ENCODE peak calls at places on chromosomes 13 and 19, in nine cellular contexts. E is neural progenitor cell; C is heart right ventricle; J is endothelial cell of umbilical vein; F is cardiac muscle cell; D is CD4-positive, alpha-beta T cell; I is PC-3; O is A673; Z is fibroblast of lung. V is an unnamed sample.
A peak's percentile ranks its signal among the peaks of the same experiment; 100 is the strongest.

GRCh38 chr19:14529254-14530004 is at the start of gene TECR:
- DNase-seq in Z (peak; percentile 99), O (peak; percentile 100), E (peak; percentile 100), D (peak; percentile 100), J (peak; percentile 100), C (peak; percentile 100), F (peak; percentile 100), I (peak; percentile 100), V (peak; percentile 100)

GRCh38 chr19:31516756-31517155 is 167.5 kb upstream of the TSHZ3 start:
- DNase-seq in I (no peak), O (no peak), J (no peak), D (no peak), F (no peak), Z (no peak), C (no peak), E (no peak), V (no peak)

GRCh38 chr19:12788682-12789097 is 2.6 kb upstream of the JUNB start:
- DNase-seq in E (peak; percentile 70), C (peak; percentile 92), D (no peak), O (peak; percentile 71), Z (no peak), J (peak; percentile 82), I (peak; percentile 63), F (peak; percentile 73), V (peak; percentile 94)

GRCh38 chr19:40225440-40226305 is 816 bp downstream of the CCNP start:
- DNase-seq in E (no peak), C (no peak), D (no peak), J (no peak), O (no peak), Z (no peak), F (no peak), I (no peak), V (no peak)

GRCh38 chr19:56177564-56178243 is 1.9 kb downstream of the GALP start:
- DNase-seq in D (no peak), O (no peak), I (no peak), C (no peak), E (no peak), Z (no peak), J (no peak), F (no peak), V (no peak)

GRCh38 chr19:16588824-16589577 is 16.8 kb upstream of the SLC35E1 start:
- DNase-seq in Z (no peak), D (no peak), F (no peak), J (no peak), O (no peak), E (no peak), C (no peak), I (no peak), V (no peak)

GRCh38 chr19:41095703-41096102 is 7.5 kb downstream of the CYP2A13 start:
- DNase-seq in I (no peak), O (no peak), F (no peak), C (no peak), J (no peak), D (no peak), E (no peak), Z (no peak), V (no peak)

GRCh38 chr13:79404985-79405384 is 1.1 kb downstream of the RBM26 start:
- DNase-seq in J (peak; percentile 31), F (no peak), C (no peak), Z (peak; percentile 23), E (no peak), D (no peak), I (no peak), O (no peak), V (no peak)

GRCh38 chr13:46577656-46578589 is 25.0 kb downstream of the LRCH1 start:
- DNase-seq in F (no peak), D (no peak), I (no peak), C (no peak), E (no peak), O (no peak), J (no peak), Z (peak; percentile 51), V (peak; percentile 66)

GRCh38 chr13:33270906-33271538 is 14.5 kb downstream of the STARD13 start:
- DNase-seq in J (no peak), F (no peak), Z (no peak), I (no peak), E (no peak), C (no peak), D (no peak), O (no peak), V (no peak)

GRCh38 chr13:26400545-26400944 is 146.6 kb downstream of the CDK8 start:
- DNase-seq in J (no peak), C (no peak), I (no peak), E (no peak), D (no peak), O (no peak), Z (no peak), F (no peak), V (no peak)

GRCh38 chr13:20340136-20340758 is 108.1 kb upstream of the GJB6 start:
- DNase-seq in I (no peak), J (no peak), O (no peak), E (no peak), F (no peak), D (no peak), C (no peak), Z (no peak), V (no peak)

GRCh38 chr19:20607943-20608342 is 42.4 kb upstream of the ZNF737 start:
- DNase-seq in C (no peak), E (no peak), O (no peak), J (no peak), I (no peak), F (no peak), D (no peak), Z (no peak), V (no peak)
- H3K9me3 ChIP-seq in C (peaks cover 61% of the 10 kb centered on the region), E (no peaks in the 10 kb centered on the region), O (peaks cover 50% of the 10 kb centered on the region), J (peaks cover 4% of the 10 kb centered on the region), I (peaks cover 31% of the 10 kb centered on the region), F (no peaks in the 10 kb centered on the region), D (peaks cover 23% of the 10 kb centered on the region), Z (no peaks in the 10 kb centered on the region), V (no peaks in the 10 kb centered on the region)

DNA sequence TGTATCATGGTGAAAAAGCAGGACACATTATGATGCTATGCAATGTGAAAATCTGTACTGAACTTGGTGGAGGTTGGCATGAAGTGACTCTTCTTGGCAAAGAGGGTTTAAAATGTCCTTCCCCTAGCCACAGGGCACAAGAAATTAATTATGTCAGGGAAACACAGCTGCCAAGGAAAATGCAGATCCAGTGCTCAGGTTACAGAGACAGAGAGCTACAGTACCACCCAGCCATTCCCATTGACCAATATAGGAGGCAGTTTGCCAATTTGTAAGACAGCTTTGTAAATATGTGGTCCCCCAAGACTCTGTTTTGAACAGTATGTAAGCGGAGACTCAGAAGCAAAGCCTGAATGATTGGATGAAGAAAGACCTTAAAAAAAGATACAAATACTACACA is 69.4 kb upstream of the KLF12 start:
- DNase-seq in O (no peak), F (no peak), J (no peak), I (no peak), E (no peak), Z (peak; percentile 50), D (no peak), C (no peak), V (no peak)
- H3K27ac ChIP-seq in O (no peak overlapping the region), F (no peak overlapping the region), J (no peak overlapping the region), I (no peak overlapping the region), E (no peak overlapping the region), Z (no peak overlapping the region), D (no peak overlapping the region), C (no peak overlapping the region), V (no peak overlapping the region)

GRCh38 chr19:35241417-35241816 is 7.4 kb upstream of the LSR start:
- DNase-seq in Z (no peak), C (no peak), I (no peak), F (no peak), E (no peak), D (no peak), O (no peak), J (no peak), V (no peak)
- H3K9me3 ChIP-seq in Z (no peaks in the 10 kb centered on the region), C (no peaks in the 10 kb centered on the region), I (no peaks in the 10 kb centered on the region), F (no peaks in the 10 kb centered on the region), E (peaks cover 11% of the 10 kb centered on the region), D (peaks cover 11% of the 10 kb centered on the region), O (peaks cover 9% of the 10 kb centered on the region), J (no peaks in the 10 kb centered on the region), V (no peaks in the 10 kb centered on the region)

GRCh38 chr13:103349664-103350063 is 283.4 kb upstream of the SLC10A2 start:
- DNase-seq in Z (no peak), F (peak; percentile 72), O (no peak), E (no peak), C (peak; percentile 34), D (no peak), I (no peak), J (no peak), V (no peak)
- H3K27ac ChIP-seq in Z (no peak overlapping the region), F (no peak overlapping the region), O (no peak overlapping the region), E (no peak overlapping the region), C (no peak overlapping the region), D (no peak overlapping the region), I (no peak overlapping the region), J (no peak overlapping the region), V (no peak overlapping the region)

DNA sequence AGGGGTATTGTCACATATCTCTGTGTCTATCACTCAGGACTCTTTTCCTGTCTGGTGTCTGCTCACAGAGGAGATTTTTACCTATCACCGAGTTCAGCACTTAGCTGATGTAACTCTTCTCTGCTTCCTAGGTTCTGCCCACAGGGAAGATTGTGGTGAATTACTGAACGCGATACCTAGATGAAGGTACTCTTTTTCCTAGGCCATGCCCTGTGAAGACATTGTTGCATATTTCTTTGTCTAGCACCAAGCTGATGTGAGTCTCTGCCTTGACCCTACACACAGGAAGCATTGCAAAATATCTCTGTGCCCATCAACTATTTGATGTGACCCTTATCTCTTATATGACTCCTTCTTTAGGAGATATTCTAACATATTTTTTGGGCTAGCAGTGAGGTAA is 72.1 kb upstream of the ZNF43 start:
- DNase-seq in O (no peak), C (no peak), F (no peak), J (no peak), Z (no peak), I (no peak), E (no peak), D (no peak), V (no peak)
- H3K9me3 ChIP-seq in O (peaks cover 38% of the 10 kb centered on the region), C (no peaks in the 10 kb centered on the region), F (no peaks in the 10 kb centered on the region), J (peaks cover 9% of the 10 kb centered on the region), Z (no peaks in the 10 kb centered on the region), I (peaks cover 48% of the 10 kb centered on the region), E (no peaks in the 10 kb centered on the region), D (no peaks in the 10 kb centered on the region), V (no peaks in the 10 kb centered on the region)

DNA sequence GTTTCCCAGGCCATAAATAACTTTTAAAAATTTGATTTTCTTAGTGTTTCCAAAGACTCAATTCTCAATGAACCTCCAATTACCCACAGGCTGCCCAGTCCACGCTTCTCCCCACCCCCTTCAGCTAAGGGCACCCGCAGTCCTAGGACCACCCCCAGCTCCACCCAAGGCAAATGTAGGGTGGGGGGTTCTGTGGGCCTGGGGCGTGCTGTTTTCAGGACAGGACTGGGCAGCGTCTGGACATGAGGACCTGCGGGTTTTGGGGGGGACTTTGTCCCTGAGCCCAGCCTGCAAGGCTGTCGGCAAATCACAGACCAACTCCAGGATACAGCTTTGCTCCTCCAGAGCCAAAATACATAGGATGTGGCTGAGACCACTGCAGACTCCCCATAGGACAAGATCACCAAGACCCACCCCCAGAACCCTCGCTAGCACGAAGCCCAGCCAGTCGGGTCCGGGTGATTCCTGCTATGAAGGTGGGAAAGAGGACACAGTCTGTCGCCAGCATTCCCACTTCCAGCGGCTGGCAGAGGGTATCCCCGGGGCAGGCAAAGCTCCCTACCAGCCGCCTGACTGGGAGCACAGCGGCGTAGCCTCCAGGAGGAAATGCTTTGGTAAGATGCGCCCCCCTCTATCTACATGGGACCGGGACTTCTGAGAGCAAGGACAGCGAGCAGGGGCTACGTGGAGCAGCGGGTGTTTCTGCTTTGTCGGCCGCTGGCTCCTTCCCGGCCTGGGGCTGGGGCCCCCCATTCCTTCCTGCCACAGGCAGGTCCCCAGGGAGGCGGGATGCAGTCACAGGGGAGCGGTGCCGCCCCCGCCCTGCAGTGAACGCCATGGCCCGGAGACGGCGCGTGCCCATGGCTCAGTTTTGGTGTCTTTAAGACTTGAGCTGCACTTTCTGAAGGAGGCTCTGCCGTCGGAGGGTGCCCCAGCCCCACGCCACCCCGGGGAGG is 1.6 kb upstream of the TIMM13 start:
- DNase-seq in D (no peak), J (no peak), C (no peak), E (no peak), Z (no peak), I (no peak), O (no peak), F (no peak), V (no peak)
- H3K27ac ChIP-seq in D (no peak overlapping the region), J (no peak overlapping the region), C (peak overlapping the region; percentile 90), E (no peak overlapping the region), Z (no peak overlapping the region), I (no peak overlapping the region), O (peak overlapping the region; percentile 99), F (no peak overlapping the region), V (peak overlapping the region; percentile 98)

V was measured in sigmoid colon.